ENCODE peak calls at places on chromosomes 13 and 19, in eight cellular contexts. J is neural progenitor cell, G is choroid plexus epithelial cell, O is ovary, Y is cardiac muscle cell, K is tibial nerve, R is HL-60, D is body of pancreas. E is an unnamed sample.

GRCh38 chr13:91238036-91238435 is 109.5 kb upstream of the MIR17HG start:
- DNase-seq in J (no peak), G (no peak), O (no peak), Y (no peak), K (no peak), R (no peak), D (no peak), E (no peak)

GRCh38 chr13:44734204-44734707 is 158.1 kb upstream of the TSC22D1 start:
- DNase-seq in J (no peak), G (peak), O (no peak), Y (no peak), K (no peak), R (no peak), D (peak), E (peak)

GRCh38 chr13:102580552-102581169 is 16.1 kb upstream of the TPP2 start:
- DNase-seq in J (peak), G (peak), O (no peak), Y (peak), K (peak), R (peak), D (no peak), E (peak)

GRCh38 chr13:23428183-23428528 is 5.3 kb downstream of the SACS start:
- DNase-seq in J (no peak), G (peak), O (no peak), Y (no peak), K (no peak), R (no peak), D (no peak), E (no peak)

GRCh38 chr13:74919914-74920313 is 562.1 kb downstream of the TBC1D4 start:
- DNase-seq in J (no peak), G (no peak), O (no peak), Y (no peak), K (no peak), R (no peak), D (no peak), E (no peak)

GRCh38 chr19:4115050-4115817 is 8.7 kb downstream of the MAP2K2 start:
- DNase-seq in J (no peak), G (no peak), O (no peak), Y (peak), K (no peak), R (peak), D (no peak), E (peak)

GRCh38 chr19:43124360-43124759 is 41.9 kb upstream of the PSG2 start:
- DNase-seq in J (no peak), G (no peak), O (no peak), Y (no peak), K (no peak), R (no peak), D (no peak), E (no peak)

GRCh38 chr19:42397315-42398166 is 7.4 kb upstream of the CNFN start:
- DNase-seq in J (no peak), G (no peak), O (peak), Y (no peak), K (no peak), R (no peak), D (no peak), E (no peak)

GRCh38 chr13:41019027-41019487 is at the start of gene ELF1:
- DNase-seq in J (no peak), G (peak), O (no peak), Y (no peak), K (peak), R (peak), D (peak), E (no peak)

GRCh38 chr19:13764821-13765394 is 586 bp downstream of the MRI1 start:
- DNase-seq in J (peak), G (peak), O (peak), Y (peak), K (no peak), R (peak), D (peak), E (peak)

GRCh38 chr13:101941095-101941777 is 460.6 kb downstream of the FGF14 start:
- DNase-seq in J (no peak), G (peak), O (no peak), Y (peak), K (no peak), R (no peak), D (no peak), E (no peak)

GRCh38 chr13:104779311-104779710 is 1713.1 kb upstream of the SLC10A2 start:
- DNase-seq in J (peak), G (peak), O (no peak), Y (no peak), K (no peak), R (no peak), D (no peak), E (no peak)

GRCh38 chr13:27924529-27925141 is 4.8 kb downstream of the PDX1 start:
- DNase-seq in J (peak), G (no peak), O (no peak), Y (no peak), K (no peak), R (no peak), D (no peak), E (no peak)

GRCh38 chr13:113667771-113668490 is 912 bp downstream of the GRK1 start:
- DNase-seq in J (no peak), G (no peak), O (peak), Y (no peak), K (no peak), R (no peak), D (peak), E (no peak)

GRCh38 chr13:113967206-113967720 is 6.6 kb downstream of the C13orf46 start:
- DNase-seq in J (no peak), G (no peak), O (no peak), Y (no peak), K (no peak), R (no peak), D (no peak), E (no peak)

GRCh38 chr19:46713781-46714522 is 3.0 kb downstream of the PRKD2 start:
- DNase-seq in J (peak), G (peak), O (peak), Y (peak), K (peak), R (peak), D (peak), E (peak)
- H3K4me3 ChIP-seq in J (peak), G (peak), O (peak), Y (peak), K (peak), R (peak), D (peak), E (peak)

GRCh38 chr19:23758187-23759074 is at the start of gene ZNF681:
- DNase-seq in J (peak), G (peak), O (peak), Y (peak), K (peak), R (no peak), D (peak), E (peak)
- TF ChIP-seq CTCF in J (no peak), G (peak), O (no peak), Y (peak), K (no peak), R (no peak), D (peak), E (no peak)

GRCh38 chr13:107716241-107716640 is 499.1 kb downstream of the LIG4 start:
- DNase-seq in J (no peak), G (no peak), O (no peak), Y (no peak), K (no peak), R (no peak), D (no peak), E (no peak)
- H3K4me3 ChIP-seq in J (no peak), G (no peak), O (no peak), Y (no peak), K (no peak), R (no peak), D (no peak), E (no peak)

GRCh38 chr13:30406779-30407416 is 15.4 kb upstream of the UBE2L5 start:
- DNase-seq in J (no peak), G (no peak), O (no peak), Y (no peak), K (no peak), R (no peak), D (no peak), E (no peak)
- TF ChIP-seq CTCF in J (no peak), G (no peak), O (no peak), Y (no peak), K (no peak), R (no peak), D (no peak), E (no peak)

GRCh38 chr19:57814505-57815246 is at the start of gene ZNF552:
- DNase-seq in J (peak), G (peak), O (peak), Y (peak), K (peak), R (peak), D (peak), E (peak)

GRCh38 chr19:57815247-57816075 is 748 bp upstream of the ZNF552 start:
- DNase-seq in J (no peak), G (no peak), O (no peak), Y (no peak), K (no peak), R (no peak), D (peak), E (no peak)

GRCh38 chr19:57813919-57814504 is 701 bp downstream of the ZNF552 start:
- DNase-seq in J (no peak), G (no peak), O (no peak), Y (peak), K (no peak), R (no peak), D (no peak), E (no peak)

GRCh38 chr19:57816652-57817051 is 1.9 kb upstream of the ZNF552 start:
- DNase-seq in J (no peak), G (no peak), O (no peak), Y (no peak), K (no peak), R (no peak), D (peak), E (no peak)

GRCh38 chr19:57812201-57812600 is 2.5 kb downstream of the ZNF552 start:
- DNase-seq in J (no peak), G (no peak), O (no peak), Y (no peak), K (no peak), R (no peak), D (no peak), E (no peak)
- H3K4me3 ChIP-seq in J (no peak), G (no peak), O (no peak), Y (no peak), K (no peak), R (no peak), D (no peak), E (no peak)

GRCh38 chr13:60273971-60274370 is 110.2 kb upstream of the DIAPH3 start:
- DNase-seq in J (no peak), G (no peak), O (no peak), Y (no peak), K (no peak), R (no peak), D (no peak), E (no peak)

GRCh38 chr13:60275208-60275607 is 111.5 kb upstream of the DIAPH3 start:
- DNase-seq in J (no peak), G (no peak), O (no peak), Y (no peak), K (no peak), R (peak), D (no peak), E (no peak)

GRCh38 chr13:60274664-60275063 is 110.9 kb upstream of the DIAPH3 start:
- DNase-seq in J (no peak), G (no peak), O (no peak), Y (no peak), K (no peak), R (no peak), D (no peak), E (no peak)
- TF ChIP-seq CTCF in J (no peak), G (no peak), O (no peak), Y (no peak), K (no peak), R (no peak), D (no peak), E (no peak)

E was measured in heart right ventricle.